ENCODE peak calls at places on chromosomes 5 and 9, in ten cellular contexts. One of them, this sample, is unnamed.

GRCh38 chr9:28774433-28775029 is 1201.2 kb upstream of the C9orf72 start:
- DNase-seq in NCI-H345: peak
- DNase-seq in posterior cingulate gyrus: no peak
- DNase-seq in endothelial cell: no peak
- DNase-seq in pons: peak
- DNase-seq in RPMI7951: no peak
- DNase-seq in thyroid gland: no peak
- DNase-seq in sciatic nerve: no peak
- DNase-seq in activated T-cell treated with anti-CD3 and anti-CD28 coated beads for 48 hours: no peak
- DNase-seq in OCI-M1: peak
- DNase-seq in this sample: no peak

GRCh38 chr5:61332891-61333350 is 863 bp downstream of the ZSWIM6 start:
- DNase-seq in sciatic nerve: peak
- DNase-seq in pons: no peak
- DNase-seq in posterior cingulate gyrus: peak
- DNase-seq in OCI-M1: peak
- DNase-seq in activated T-cell treated with anti-CD3 and anti-CD28 coated beads for 48 hours: peak
- DNase-seq in RPMI7951: peak
- DNase-seq in endothelial cell: peak
- DNase-seq in NCI-H345: no peak
- DNase-seq in thyroid gland: peak
- DNase-seq in this sample: no peak

GRCh38 chr5:139764250-139764791 is 31.3 kb upstream of the PSD2 start:
- DNase-seq in sciatic nerve: no peak
- DNase-seq in NCI-H345: peak
- DNase-seq in thyroid gland: no peak
- DNase-seq in OCI-M1: no peak
- DNase-seq in pons: peak
- DNase-seq in endothelial cell: no peak
- DNase-seq in activated T-cell treated with anti-CD3 and anti-CD28 coated beads for 48 hours: no peak
- DNase-seq in RPMI7951: no peak
- DNase-seq in posterior cingulate gyrus: peak
- DNase-seq in this sample: no peak

GRCh38 chr9:134214395-134214765 is 50.0 kb upstream of the RNU6ATAC start:
- DNase-seq in posterior cingulate gyrus: no peak
- DNase-seq in NCI-H345: no peak
- DNase-seq in RPMI7951: no peak
- DNase-seq in pons: no peak
- DNase-seq in activated T-cell treated with anti-CD3 and anti-CD28 coated beads for 48 hours: no peak
- DNase-seq in endothelial cell: no peak
- DNase-seq in OCI-M1: no peak
- DNase-seq in sciatic nerve: peak
- DNase-seq in thyroid gland: no peak
- DNase-seq in this sample: no peak

GRCh38 chr5:126527892-126528291 is 67.1 kb downstream of the ALDH7A1 start:
- DNase-seq in RPMI7951: no peak
- DNase-seq in NCI-H345: no peak
- DNase-seq in activated T-cell treated with anti-CD3 and anti-CD28 coated beads for 48 hours: no peak
- DNase-seq in OCI-M1: peak
- DNase-seq in sciatic nerve: no peak
- DNase-seq in pons: no peak
- DNase-seq in posterior cingulate gyrus: no peak
- DNase-seq in thyroid gland: no peak
- DNase-seq in endothelial cell: no peak
- DNase-seq in this sample: no peak

GRCh38 chr9:19498015-19498414 is 89.2 kb downstream of the ACER2 start:
- DNase-seq in RPMI7951: peak
- DNase-seq in posterior cingulate gyrus: no peak
- DNase-seq in OCI-M1: peak
- DNase-seq in NCI-H345: no peak
- DNase-seq in thyroid gland: no peak
- DNase-seq in pons: no peak
- DNase-seq in sciatic nerve: no peak
- DNase-seq in endothelial cell: no peak
- DNase-seq in activated T-cell treated with anti-CD3 and anti-CD28 coated beads for 48 hours: no peak
- DNase-seq in this sample: no peak

GRCh38 chr5:157342822-157343402 is 77.0 kb downstream of the CYFIP2 start:
- DNase-seq in RPMI7951: peak
- DNase-seq in OCI-M1: peak
- DNase-seq in thyroid gland: peak
- DNase-seq in NCI-H345: peak
- DNase-seq in posterior cingulate gyrus: no peak
- DNase-seq in sciatic nerve: no peak
- DNase-seq in activated T-cell treated with anti-CD3 and anti-CD28 coated beads for 48 hours: no peak
- DNase-seq in endothelial cell: peak
- DNase-seq in pons: no peak
- DNase-seq in this sample: no peak

GRCh38 chr5:135046661-135047346 is 12.8 kb upstream of the PITX1 start:
- DNase-seq in OCI-M1: no peak
- DNase-seq in activated T-cell treated with anti-CD3 and anti-CD28 coated beads for 48 hours: no peak
- DNase-seq in NCI-H345: no peak
- DNase-seq in endothelial cell: no peak
- DNase-seq in pons: no peak
- DNase-seq in RPMI7951: no peak
- DNase-seq in thyroid gland: no peak
- DNase-seq in posterior cingulate gyrus: no peak
- DNase-seq in sciatic nerve: no peak
- DNase-seq in this sample: no peak

GRCh38 chr9:125700791-125701190 is 6.2 kb downstream of the MAPKAP1 start:
- DNase-seq in pons: no peak
- DNase-seq in thyroid gland: no peak
- DNase-seq in NCI-H345: peak
- DNase-seq in activated T-cell treated with anti-CD3 and anti-CD28 coated beads for 48 hours: peak
- DNase-seq in RPMI7951: no peak
- DNase-seq in posterior cingulate gyrus: no peak
- DNase-seq in sciatic nerve: no peak
- DNase-seq in endothelial cell: no peak
- DNase-seq in OCI-M1: no peak
- DNase-seq in this sample: no peak

GRCh38 chr5:172799416-172799815 is 28.4 kb upstream of the DUSP1 start:
- DNase-seq in activated T-cell treated with anti-CD3 and anti-CD28 coated beads for 48 hours: no peak
- DNase-seq in sciatic nerve: no peak
- DNase-seq in posterior cingulate gyrus: no peak
- DNase-seq in pons: no peak
- DNase-seq in OCI-M1: no peak
- DNase-seq in endothelial cell: no peak
- DNase-seq in NCI-H345: no peak
- DNase-seq in thyroid gland: no peak
- DNase-seq in RPMI7951: no peak
- DNase-seq in this sample: no peak

GRCh38 chr9:122020398-122020797 is 72.7 kb downstream of the TTLL11 start:
- DNase-seq in sciatic nerve: no peak
- DNase-seq in thyroid gland: no peak
- DNase-seq in OCI-M1: no peak
- DNase-seq in pons: no peak
- DNase-seq in NCI-H345: no peak
- DNase-seq in activated T-cell treated with anti-CD3 and anti-CD28 coated beads for 48 hours: no peak
- DNase-seq in RPMI7951: no peak
- DNase-seq in posterior cingulate gyrus: no peak
- DNase-seq in endothelial cell: no peak
- DNase-seq in this sample: no peak

GRCh38 chr5:137836301-137836700 is 31.4 kb upstream of the MYOT start:
- DNase-seq in endothelial cell: no peak
- DNase-seq in activated T-cell treated with anti-CD3 and anti-CD28 coated beads for 48 hours: no peak
- DNase-seq in posterior cingulate gyrus: no peak
- DNase-seq in NCI-H345: no peak
- DNase-seq in pons: no peak
- DNase-seq in RPMI7951: no peak
- DNase-seq in OCI-M1: no peak
- DNase-seq in thyroid gland: no peak
- DNase-seq in sciatic nerve: no peak
- DNase-seq in this sample: no peak

GRCh38 chr5:35924122-35924949 is 14.1 kb downstream of the CAPSL start:
- DNase-seq in NCI-H345: no peak
- DNase-seq in OCI-M1: peak
- DNase-seq in posterior cingulate gyrus: no peak
- DNase-seq in pons: no peak
- DNase-seq in RPMI7951: peak
- DNase-seq in activated T-cell treated with anti-CD3 and anti-CD28 coated beads for 48 hours: no peak
- DNase-seq in endothelial cell: no peak
- DNase-seq in sciatic nerve: no peak
- DNase-seq in thyroid gland: no peak
- DNase-seq in this sample: no peak

GRCh38 chr5:143714629-143715028 is 97.3 kb upstream of the HMHB1 start:
- DNase-seq in activated T-cell treated with anti-CD3 and anti-CD28 coated beads for 48 hours: no peak
- DNase-seq in thyroid gland: peak
- DNase-seq in sciatic nerve: no peak
- DNase-seq in endothelial cell: no peak
- DNase-seq in NCI-H345: no peak
- DNase-seq in pons: no peak
- DNase-seq in RPMI7951: no peak
- DNase-seq in posterior cingulate gyrus: no peak
- DNase-seq in OCI-M1: no peak
- DNase-seq in this sample: no peak

GRCh38 chr5:140189977-140190867 is 15.2 kb downstream of the CYSTM1 start:
- DNase-seq in thyroid gland: no peak
- DNase-seq in sciatic nerve: no peak
- DNase-seq in RPMI7951: peak
- DNase-seq in pons: no peak
- DNase-seq in endothelial cell: no peak
- DNase-seq in NCI-H345: no peak
- DNase-seq in posterior cingulate gyrus: no peak
- DNase-seq in activated T-cell treated with anti-CD3 and anti-CD28 coated beads for 48 hours: no peak
- DNase-seq in OCI-M1: peak
- DNase-seq in this sample: no peak

GRCh38 chr9:127057970-127058644 is 64.3 kb downstream of the ANGPTL2 start:
- DNase-seq in posterior cingulate gyrus: peak
- DNase-seq in NCI-H345: no peak
- DNase-seq in thyroid gland: no peak
- DNase-seq in sciatic nerve: no peak
- DNase-seq in RPMI7951: no peak
- DNase-seq in endothelial cell: no peak
- DNase-seq in activated T-cell treated with anti-CD3 and anti-CD28 coated beads for 48 hours: no peak
- DNase-seq in pons: peak
- DNase-seq in OCI-M1: no peak
- DNase-seq in this sample: no peak

GRCh38 chr9:19372576-19372975 is 7.5 kb downstream of the RPS6 start:
- DNase-seq in RPMI7951: no peak
- DNase-seq in posterior cingulate gyrus: no peak
- DNase-seq in pons: no peak
- DNase-seq in thyroid gland: no peak
- DNase-seq in endothelial cell: no peak
- DNase-seq in OCI-M1: no peak
- DNase-seq in sciatic nerve: no peak
- DNase-seq in activated T-cell treated with anti-CD3 and anti-CD28 coated beads for 48 hours: no peak
- DNase-seq in NCI-H345: no peak
- DNase-seq in this sample: no peak

GRCh38 chr9:98108540-98109031 is 10.4 kb downstream of the TRIM14 start:
- DNase-seq in RPMI7951: no peak
- DNase-seq in NCI-H345: no peak
- DNase-seq in pons: peak
- DNase-seq in endothelial cell: no peak
- DNase-seq in sciatic nerve: no peak
- DNase-seq in OCI-M1: peak
- DNase-seq in thyroid gland: no peak
- DNase-seq in posterior cingulate gyrus: no peak
- DNase-seq in activated T-cell treated with anti-CD3 and anti-CD28 coated beads for 48 hours: no peak
- DNase-seq in this sample: no peak

GRCh38 chr5:96093890-96094381 is 132.3 kb upstream of the ELL2 start:
- DNase-seq in posterior cingulate gyrus: no peak
- DNase-seq in activated T-cell treated with anti-CD3 and anti-CD28 coated beads for 48 hours: no peak
- DNase-seq in RPMI7951: peak
- DNase-seq in thyroid gland: no peak
- DNase-seq in pons: no peak
- DNase-seq in sciatic nerve: no peak
- DNase-seq in endothelial cell: no peak
- DNase-seq in NCI-H345: no peak
- DNase-seq in OCI-M1: no peak
- DNase-seq in this sample: no peak

GRCh38 chr5:64680289-64680688 is 10.0 kb upstream of the SHISAL2B start:
- DNase-seq in RPMI7951: peak
- DNase-seq in NCI-H345: no peak
- DNase-seq in sciatic nerve: no peak
- DNase-seq in OCI-M1: peak
- DNase-seq in pons: no peak
- DNase-seq in activated T-cell treated with anti-CD3 and anti-CD28 coated beads for 48 hours: no peak
- DNase-seq in thyroid gland: no peak
- DNase-seq in endothelial cell: peak
- DNase-seq in posterior cingulate gyrus: no peak
- DNase-seq in this sample: peak

GRCh38 chr5:177195307-177195952 is 61.9 kb downstream of the NSD1 start:
- DNase-seq in RPMI7951: peak
- DNase-seq in thyroid gland: no peak
- DNase-seq in pons: no peak
- DNase-seq in NCI-H345: no peak
- DNase-seq in posterior cingulate gyrus: no peak
- DNase-seq in endothelial cell: no peak
- DNase-seq in OCI-M1: no peak
- DNase-seq in activated T-cell treated with anti-CD3 and anti-CD28 coated beads for 48 hours: no peak
- DNase-seq in sciatic nerve: no peak
- DNase-seq in this sample: no peak

GRCh38 chr5:5192681-5193080 is 52.6 kb downstream of the ADAMTS16 start:
- DNase-seq in pons: no peak
- DNase-seq in endothelial cell: no peak
- DNase-seq in posterior cingulate gyrus: no peak
- DNase-seq in OCI-M1: no peak
- DNase-seq in RPMI7951: peak
- DNase-seq in sciatic nerve: no peak
- DNase-seq in activated T-cell treated with anti-CD3 and anti-CD28 coated beads for 48 hours: no peak
- DNase-seq in thyroid gland: no peak
- DNase-seq in NCI-H345: no peak
- DNase-seq in this sample: no peak

GRCh38 chr5:51201024-51201423 is 182.2 kb upstream of the ISL1 start:
- DNase-seq in thyroid gland: no peak
- DNase-seq in RPMI7951: no peak
- DNase-seq in OCI-M1: no peak
- DNase-seq in NCI-H345: peak
- DNase-seq in endothelial cell: no peak
- DNase-seq in activated T-cell treated with anti-CD3 and anti-CD28 coated beads for 48 hours: no peak
- DNase-seq in posterior cingulate gyrus: no peak
- DNase-seq in sciatic nerve: no peak
- DNase-seq in pons: no peak
- DNase-seq in this sample: peak

GRCh38 chr9:126619336-126619919 is 5.7 kb downstream of the LMX1B start:
- DNase-seq in NCI-H345: no peak
- DNase-seq in activated T-cell treated with anti-CD3 and anti-CD28 coated beads for 48 hours: no peak
- DNase-seq in thyroid gland: no peak
- DNase-seq in RPMI7951: no peak
- DNase-seq in sciatic nerve: no peak
- DNase-seq in pons: no peak
- DNase-seq in OCI-M1: no peak
- DNase-seq in endothelial cell: no peak
- DNase-seq in posterior cingulate gyrus: no peak
- DNase-seq in this sample: no peak

This sample was measured in SHP77.